ENCODE peak calls at places on chromosomes 16 and 17, in six cellular contexts. H is transverse colon, W is upper lobe of left lung, U is suprapubic skin, C is GM23338, K is GM12878. S is an unnamed sample.

GRCh38 chr17:10127819-10128375 is 70.5 kb downstream of the GAS7 start:
- DNase-seq in H (peak), W (peak), C (peak), K (no peak), U (peak), S (no peak)

GRCh38 chr16:55033225-55034156 is 102.8 kb downstream of the IRX5 start:
- DNase-seq in U (peak), H (no peak), K (no peak), W (peak), C (no peak), S (no peak)

GRCh38 chr16:4313563-4314531 is 2.0 kb upstream of the GLIS2 start:
- DNase-seq in W (peak), U (no peak), H (peak), K (no peak), C (peak), S (no peak)

GRCh38 chr17:72455562-72455961 is 334.7 kb downstream of the SOX9 start:
- DNase-seq in U (no peak), K (no peak), C (peak), W (no peak), H (no peak), S (no peak)

GRCh38 chr17:55496094-55496881 is 15.0 kb downstream of the SMIM36 start:
- DNase-seq in H (peak), U (no peak), C (no peak), W (no peak), K (no peak), S (no peak)

GRCh38 chr16:53912155-53912554 is 208.2 kb downstream of the FTO start:
- DNase-seq in W (no peak), H (no peak), K (peak), U (no peak), C (no peak), S (no peak)

GRCh38 chr17:19533718-19534561 is at the start of gene SLC47A1:
- DNase-seq in H (peak), C (peak), U (no peak), K (no peak), W (peak), S (no peak)

GRCh38 chr16:87207509-87207908 is 109.7 kb downstream of the C16orf95 start:
- DNase-seq in C (no peak), U (no peak), H (no peak), W (no peak), K (no peak), S (no peak)

GRCh38 chr16:21952040-21952792 is 945 bp upstream of the UQCRC2 start:
- DNase-seq in U (peak), H (peak), W (peak), C (peak), K (peak), S (peak)

GRCh38 chr16:14401839-14402115 is 228.3 kb downstream of the PARN start:
- DNase-seq in K (no peak), C (no peak), H (no peak), U (no peak), W (no peak), S (no peak)

GRCh38 chr16:24917236-24917635 is 71.5 kb downstream of the SLC5A11 start:
- DNase-seq in C (no peak), K (no peak), H (no peak), W (no peak), U (no peak), S (no peak)

GRCh38 chr16:84913315-84913714 is 93.5 kb downstream of the CRISPLD2 start:
- DNase-seq in C (no peak), K (no peak), W (peak), U (no peak), H (peak), S (peak)

GRCh38 chr17:40542562-40543411 is 22.5 kb downstream of the CCR7 start:
- DNase-seq in W (peak), K (no peak), U (peak), H (peak), C (no peak), S (no peak)

GRCh38 chr17:68204736-68205135 is 43.1 kb upstream of the AMZ2 start:
- DNase-seq in C (no peak), H (no peak), W (peak), K (no peak), U (no peak), S (no peak)

GRCh38 chr17:1769826-1770477 is 8.1 kb downstream of the SERPINF1 start:
- DNase-seq in W (peak), H (no peak), C (peak), K (no peak), U (no peak), S (peak)

GRCh38 chr16:72469932-72470331 is 298.0 kb upstream of the PMFBP1 start:
- DNase-seq in U (no peak), K (no peak), H (no peak), W (no peak), C (no peak), S (no peak)

GRCh38 chr16:31706925-31707324 is 166.7 kb upstream of the ZNF267 start:
- DNase-seq in U (no peak), C (no peak), K (no peak), W (no peak), H (no peak), S (no peak)

GRCh38 chr16:57725976-57726375 is 9.6 kb upstream of the KATNB1 start:
- DNase-seq in U (no peak), C (no peak), K (no peak), W (no peak), H (no peak), S (no peak)

GRCh38 chr17:44872131-44872768 is 24.6 kb downstream of the HIGD1B start:
- DNase-seq in H (peak), C (no peak), W (no peak), U (no peak), K (no peak), S (no peak)

GRCh38 chr17:44875761-44876160 is 23.5 kb downstream of the EFTUD2 start:
- DNase-seq in H (no peak), U (no peak), K (no peak), W (no peak), C (no peak), S (no peak)

GRCh38 chr17:44878627-44879221 is 20.5 kb downstream of the EFTUD2 start:
- DNase-seq in C (peak), K (no peak), W (no peak), H (no peak), U (no peak), S (no peak)

GRCh38 chr17:44881145-44881544 is 18.1 kb downstream of the EFTUD2 start:
- DNase-seq in W (no peak), H (no peak), U (no peak), K (no peak), C (no peak), S (no peak)

GRCh38 chr17:44877121-44877520 is 22.1 kb downstream of the EFTUD2 start:
- DNase-seq in K (no peak), W (no peak), H (no peak), C (no peak), U (no peak), S (no peak)
- TF ChIP-seq CTCF in K (no peak), W (no peak), H (no peak), C (no peak), U (no peak), S (no peak)

GRCh38 chr17:7383371-7383741 is 2.5 kb downstream of the TNK1 start:
- DNase-seq in W (no peak), U (no peak), C (no peak), H (no peak), K (no peak), S (no peak)

GRCh38 chr17:7380321-7380720 is 568 bp upstream of the TNK1 start:
- DNase-seq in H (peak), U (no peak), K (no peak), W (peak), C (peak), S (peak)

GRCh38 chr17:7382901-7383300 is 2.0 kb downstream of the TNK1 start:
- DNase-seq in W (no peak), U (no peak), K (no peak), H (no peak), C (no peak), S (no peak)

GRCh38 chr17:7379134-7379533 is 1.8 kb upstream of the TNK1 start:
- DNase-seq in C (no peak), H (no peak), K (no peak), W (no peak), U (no peak), S (no peak)

DNA sequence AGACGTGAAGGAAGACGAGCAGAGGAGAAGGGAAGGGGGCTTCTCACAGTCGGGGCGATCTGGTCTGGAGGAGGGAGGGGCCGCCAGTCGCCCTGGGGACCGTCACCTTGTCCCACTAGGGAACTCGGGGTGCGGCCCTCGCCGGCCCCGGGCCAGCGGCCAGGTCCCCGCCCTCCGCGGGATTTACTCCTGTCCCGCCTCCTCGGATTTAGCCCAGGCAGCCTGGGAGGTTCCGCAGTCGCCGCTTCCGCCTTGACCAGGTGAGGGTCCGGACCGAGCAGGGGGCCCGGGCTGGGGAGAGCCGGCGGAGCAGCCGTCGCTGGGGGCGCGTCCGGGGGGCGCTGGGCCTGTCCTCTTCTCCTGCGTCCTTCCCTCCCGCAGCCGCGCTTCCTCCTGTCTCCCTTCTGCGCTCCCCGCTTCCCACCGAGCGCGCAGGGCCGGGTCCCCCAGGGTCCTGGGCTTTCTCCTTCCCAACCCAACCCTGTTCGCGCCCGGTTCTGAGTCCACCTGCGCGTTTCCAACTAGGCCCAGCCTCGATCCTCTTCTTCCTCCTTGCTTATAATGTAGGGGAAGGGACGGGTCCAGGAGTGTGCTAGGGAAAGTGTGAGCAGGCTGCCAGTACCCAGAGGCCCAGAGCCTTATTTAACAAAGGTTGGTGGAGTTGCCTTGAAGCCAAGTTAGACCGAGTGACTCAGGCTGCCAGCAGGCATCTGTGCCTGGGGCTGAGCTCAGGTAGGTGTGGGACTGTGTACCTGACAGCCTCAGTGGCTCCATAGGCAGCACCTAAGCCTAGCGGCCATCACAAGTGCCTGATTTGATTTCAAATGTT is at the start of gene TNK1:
- DNase-seq in H (peak), W (peak), U (no peak), C (peak), K (no peak), S (peak)
- TF ChIP-seq POLR2AphosphoS5 in H (peak), W (peak), U (no peak), C (peak), K (no peak), S (peak)

GRCh38 chr17:69883139-69883538 is 191.9 kb upstream of the KCNJ16 start:
- DNase-seq in H (no peak), U (no peak), W (no peak), K (no peak), C (no peak), S (no peak)
- H3K27ac ChIP-seq in H (no peak), U (no peak), W (no peak), K (no peak), C (no peak), S (no peak)

DNA sequence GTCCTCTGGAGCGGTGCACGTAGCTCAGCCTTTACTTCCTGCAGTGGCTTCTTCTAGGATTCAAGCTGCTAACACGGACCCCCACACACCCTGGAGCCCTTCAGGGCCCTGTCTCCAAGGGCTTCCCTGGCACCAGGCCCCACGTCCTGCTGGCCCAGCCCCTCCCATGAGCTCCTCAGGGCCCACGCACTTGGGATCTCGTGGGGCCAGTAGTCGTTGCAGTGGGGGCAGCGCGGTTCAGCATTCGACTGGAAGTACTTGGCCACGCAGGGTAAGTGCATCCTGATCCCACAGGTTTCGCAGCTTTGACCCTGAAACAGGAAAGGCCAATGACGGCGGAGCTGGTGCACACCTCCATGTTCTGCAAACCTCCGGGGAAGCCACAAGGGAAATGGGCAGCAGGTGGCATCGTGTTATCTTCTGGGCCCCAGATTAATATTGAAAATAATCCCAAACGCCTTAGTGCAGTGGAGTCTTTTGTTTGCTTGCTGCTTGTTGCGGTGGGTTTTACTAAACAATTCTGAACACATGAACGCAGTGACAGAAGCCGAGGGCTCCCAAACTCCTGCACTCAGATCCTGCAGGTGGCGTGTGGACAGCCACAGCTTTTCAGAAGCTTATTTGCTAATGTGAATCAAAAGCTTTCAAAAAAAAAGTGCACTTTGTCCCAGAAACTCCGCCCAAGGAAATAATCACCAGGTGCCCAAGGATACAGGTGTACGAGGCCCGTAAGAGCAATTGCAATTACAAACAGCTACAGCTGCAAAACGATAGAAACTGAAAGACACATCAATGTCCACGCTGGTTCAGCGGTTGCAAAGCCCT is 22.4 kb downstream of the KDM8 start:
- DNase-seq in K (no peak), U (no peak), W (no peak), C (no peak), H (peak), S (no peak)
- TF ChIP-seq CTCF in K (no peak), U (no peak), W (no peak), C (no peak), H (peak), S (no peak)

GRCh38 chr17:82021728-82022309 is 859 bp downstream of the CENPX start:
- DNase-seq in C (no peak), U (no peak), H (peak), W (no peak), K (no peak), S (no peak)
- TF ChIP-seq POLR2AphosphoS5 in C (no peak), U (no peak), H (no peak), W (no peak), K (no peak), S (no peak)

DNA sequence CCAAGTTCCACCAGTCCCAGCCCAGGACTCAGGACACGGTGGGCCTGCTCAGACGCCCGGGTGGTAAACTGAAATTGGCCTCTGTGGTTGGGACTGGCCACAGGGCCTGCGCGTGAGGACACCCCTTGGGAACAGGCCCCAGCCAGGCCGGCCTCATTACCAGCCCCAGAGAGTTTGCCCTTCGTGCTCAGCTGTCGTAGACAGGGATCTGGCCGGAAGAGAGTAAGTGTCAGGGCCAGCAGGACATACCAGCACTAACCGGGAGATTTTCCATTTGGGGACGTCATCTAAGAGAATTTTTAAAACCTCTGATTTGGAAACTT is 2.3 kb upstream of the RBFOX3 start:
- DNase-seq in W (no peak), U (no peak), H (no peak), C (no peak), K (no peak), S (no peak)
- H3K27ac ChIP-seq in W (no peak), U (no peak), H (no peak), C (no peak), K (no peak), S (no peak)

DNA sequence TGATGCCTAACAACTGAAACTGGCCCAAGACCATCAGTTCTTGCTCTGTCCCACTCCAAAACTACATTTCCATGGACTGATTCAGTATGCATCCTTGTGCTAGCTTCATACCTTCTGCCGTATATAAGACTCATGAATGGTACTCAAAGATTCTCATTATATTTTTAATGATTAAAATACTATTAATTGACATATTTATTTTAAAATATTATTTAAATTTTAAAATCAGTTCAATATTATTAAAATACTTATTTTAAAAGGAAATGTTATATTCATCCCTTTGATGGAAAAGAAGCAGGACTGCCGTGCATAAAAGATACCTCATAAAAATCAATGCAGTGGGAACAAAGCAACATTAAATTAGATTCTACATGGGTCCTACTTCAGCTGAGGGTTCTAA is 153.4 kb downstream of the AXIN2 start:
- DNase-seq in W (no peak), K (no peak), H (no peak), U (no peak), C (no peak), S (no peak)
- TF ChIP-seq CTCF in W (no peak), K (no peak), H (no peak), U (no peak), C (no peak), S (no peak)

GRCh38 chr17:81923302-81924260 is 4.0 kb downstream of the MAFG start:
- DNase-seq in W (peak), H (peak), C (peak), U (no peak), K (no peak), S (no peak)
- TF ChIP-seq POLR2AphosphoS5 in W (peak), H (no peak), C (no peak), U (no peak), K (no peak), S (no peak)

GRCh38 chr16:67892375-67892774 is 679 bp upstream of the PSKH1 start:
- DNase-seq in U (no peak), C (no peak), W (no peak), H (no peak), K (no peak), S (no peak)
- H3K27ac ChIP-seq in U (no peak), C (peak), W (peak), H (peak), K (no peak), S (peak)

GRCh38 chr16:10964891-10965326 is 20.5 kb downstream of the CLEC16A start:
- DNase-seq in C (no peak), H (no peak), U (no peak), W (no peak), K (peak), S (no peak)
- TF ChIP-seq CTCF in C (no peak), H (no peak), U (no peak), W (no peak), K (no peak), S (no peak)

S was measured in prostate gland.